ENCODE peak calls at places on chromosomes 1 and 21, in four cellular contexts. One of them, this sample, is unnamed.

GRCh38 chr1:208157769-208158168 is 86.4 kb downstream of the PLXNA2 start:
- DNase-seq in neural crest cell: no peak
- DNase-seq in AG09309: no peak
- DNase-seq in WTC11: no peak
- DNase-seq in this sample: no peak

GRCh38 chr1:53511933-53512806 is 53.0 kb downstream of the DMRTB1 start:
- DNase-seq in neural crest cell: no peak
- DNase-seq in AG09309: peak; percentile 97
- DNase-seq in WTC11: no peak
- DNase-seq in this sample: peak; percentile 59

GRCh38 chr1:153533689-153534201 is 2.0 kb downstream of the S100A6 start:
- DNase-seq in neural crest cell: no peak
- DNase-seq in AG09309: peak; percentile 77
- DNase-seq in WTC11: no peak
- DNase-seq in this sample: peak; percentile 98

GRCh38 chr1:161068306-161069200 is 1.1 kb downstream of the ARHGAP30 start:
- DNase-seq in neural crest cell: no peak
- DNase-seq in AG09309: no peak
- DNase-seq in WTC11: no peak
- DNase-seq in this sample: no peak

GRCh38 chr1:25863486-25864262 is 4.4 kb upstream of the AUNIP start:
- DNase-seq in neural crest cell: no peak
- DNase-seq in AG09309: no peak
- DNase-seq in WTC11: no peak
- DNase-seq in this sample: no peak

GRCh38 chr1:3651939-3652537 is at the start of gene TP73:
- DNase-seq in neural crest cell: peak; percentile 28
- DNase-seq in AG09309: no peak
- DNase-seq in WTC11: peak; percentile 29
- DNase-seq in this sample: no peak

GRCh38 chr1:101257500-101258325 is 20.9 kb downstream of the S1PR1 start:
- DNase-seq in neural crest cell: no peak
- DNase-seq in AG09309: no peak
- DNase-seq in WTC11: no peak
- DNase-seq in this sample: peak; percentile 59

GRCh38 chr1:209150114-209150513 is 433.4 kb upstream of the CAMK1G start:
- DNase-seq in neural crest cell: peak; percentile 44
- DNase-seq in AG09309: peak; percentile 1
- DNase-seq in WTC11: peak; percentile 39
- DNase-seq in this sample: peak; percentile 90

GRCh38 chr1:235946570-235946981 is 79.9 kb upstream of the LYST start:
- DNase-seq in neural crest cell: no peak
- DNase-seq in AG09309: peak; percentile 40
- DNase-seq in WTC11: no peak
- DNase-seq in this sample: peak; percentile 77

GRCh38 chr1:29249170-29249691 is 12.9 kb downstream of the PTPRU start:
- DNase-seq in neural crest cell: no peak
- DNase-seq in AG09309: no peak
- DNase-seq in WTC11: peak; percentile 89
- DNase-seq in this sample: no peak

GRCh38 chr1:115492880-115493279 is 148.9 kb upstream of the VANGL1 start:
- DNase-seq in neural crest cell: no peak
- DNase-seq in AG09309: no peak
- DNase-seq in WTC11: no peak
- DNase-seq in this sample: peak; percentile 30

GRCh38 chr1:53949023-53949611 is 3.0 kb downstream of the LRRC42 start:
- DNase-seq in neural crest cell: peak; percentile 36
- DNase-seq in AG09309: no peak
- DNase-seq in WTC11: peak; percentile 44
- DNase-seq in this sample: peak; percentile 58

DNA sequence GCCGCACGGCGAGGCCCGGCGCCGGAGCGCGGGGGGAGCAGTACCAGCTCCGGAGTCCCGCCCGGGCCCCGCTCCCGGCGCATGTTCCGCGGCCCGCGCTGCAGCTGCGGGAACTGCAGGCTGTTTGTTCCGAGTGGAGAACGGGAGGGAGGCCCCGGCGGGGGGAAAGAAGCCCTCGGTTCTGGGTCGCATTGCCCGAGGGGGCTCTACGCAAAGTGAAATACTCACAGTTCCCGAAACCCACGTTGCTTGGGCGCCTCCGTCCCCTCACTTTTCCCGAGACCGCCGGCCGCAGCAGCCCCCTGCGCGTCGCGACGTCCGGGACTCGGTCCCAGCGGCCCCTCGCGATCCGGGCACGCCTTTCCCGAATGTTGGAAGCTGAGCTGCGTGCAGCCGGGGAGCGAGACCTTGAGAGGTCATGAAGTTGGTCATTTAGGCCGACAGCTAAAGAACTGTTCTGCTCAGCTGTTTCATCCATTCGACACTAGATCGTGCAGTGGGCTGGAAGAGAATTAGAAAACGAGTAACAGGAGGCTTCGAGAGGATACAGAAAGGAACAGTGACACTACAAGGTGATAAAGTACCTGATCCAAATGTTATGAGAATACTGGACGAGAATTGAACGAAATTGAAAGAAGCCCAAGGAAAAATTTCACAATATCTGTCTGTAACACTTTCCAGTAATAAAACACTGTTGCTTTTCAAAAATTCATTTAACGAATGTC is 596 bp upstream of the LIN9 start:
- DNase-seq in neural crest cell: peak; percentile 57
- DNase-seq in AG09309: no peak
- DNase-seq in WTC11: peak; percentile 66
- DNase-seq in this sample: peak; percentile 67
- TF ChIP-seq CTCF in neural crest cell: peak; percentile 45
- TF ChIP-seq CTCF in AG09309: no peak
- TF ChIP-seq CTCF in WTC11: no peak
- TF ChIP-seq CTCF in this sample: no peak

GRCh38 chr1:32362474-32363313 is at the start of the genes FAM229A and TSSK3:
- DNase-seq in neural crest cell: no peak
- DNase-seq in AG09309: no peak
- DNase-seq in WTC11: no peak
- DNase-seq in this sample: no peak
- TF ChIP-seq CTCF in neural crest cell: no peak
- TF ChIP-seq CTCF in AG09309: no peak
- TF ChIP-seq CTCF in WTC11: no peak
- TF ChIP-seq CTCF in this sample: no peak

GRCh38 chr21:40847956-40848355 is 998 bp upstream of the DSCAM start:
- DNase-seq in neural crest cell: no peak
- DNase-seq in AG09309: no peak
- DNase-seq in WTC11: no peak
- DNase-seq in this sample: no peak
- TF ChIP-seq CTCF in neural crest cell: no peak
- TF ChIP-seq CTCF in AG09309: no peak
- TF ChIP-seq CTCF in WTC11: no peak
- TF ChIP-seq CTCF in this sample: no peak

GRCh38 chr1:36178479-36179219 is 22.7 kb downstream of the MAP7D1 start:
- DNase-seq in neural crest cell: no peak
- DNase-seq in AG09309: no peak
- DNase-seq in WTC11: peak; percentile 93
- DNase-seq in this sample: no peak

GRCh38 chr1:36175137-36176095 is 19.5 kb downstream of the MAP7D1 start:
- DNase-seq in neural crest cell: no peak
- DNase-seq in AG09309: no peak
- DNase-seq in WTC11: no peak
- DNase-seq in this sample: no peak

GRCh38 chr1:36174716-36175115 is 18.8 kb downstream of the MAP7D1 start:
- DNase-seq in neural crest cell: no peak
- DNase-seq in AG09309: no peak
- DNase-seq in WTC11: no peak
- DNase-seq in this sample: no peak

GRCh38 chr1:36177589-36178463 is 21.9 kb downstream of the MAP7D1 start:
- DNase-seq in neural crest cell: no peak
- DNase-seq in AG09309: no peak
- DNase-seq in WTC11: peak; percentile 49
- DNase-seq in this sample: no peak

GRCh38 chr1:36176151-36176949 is 20.4 kb downstream of the MAP7D1 start:
- DNase-seq in neural crest cell: no peak
- DNase-seq in AG09309: no peak
- DNase-seq in WTC11: peak; percentile 79
- DNase-seq in this sample: no peak
- TF ChIP-seq CTCF in neural crest cell: no peak
- TF ChIP-seq CTCF in AG09309: no peak
- TF ChIP-seq CTCF in WTC11: peak; percentile 60
- TF ChIP-seq CTCF in this sample: no peak

DNA sequence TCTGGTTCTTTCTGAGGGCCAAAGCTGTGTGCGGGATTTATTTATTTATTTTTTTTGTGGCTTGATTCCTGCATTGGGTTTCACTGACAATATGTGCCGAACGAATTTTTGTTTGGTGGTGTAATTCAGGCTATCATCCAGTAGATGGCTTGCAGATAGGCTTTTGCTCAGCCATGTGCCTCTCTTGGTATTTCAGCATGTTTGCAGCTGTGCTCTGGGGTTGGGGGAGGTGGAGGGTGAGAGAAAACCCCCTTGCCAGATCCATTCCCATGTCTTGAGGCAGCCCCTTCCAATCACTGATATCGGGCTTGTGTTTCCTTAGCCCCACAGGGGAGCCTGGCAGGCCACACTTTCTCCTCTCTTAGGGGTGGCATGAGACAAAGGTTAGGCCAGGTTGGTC is 302.4 kb downstream of the PTGER3 start:
- DNase-seq in neural crest cell: no peak
- DNase-seq in AG09309: no peak
- DNase-seq in WTC11: peak; percentile 27
- DNase-seq in this sample: peak; percentile 20
- TF ChIP-seq CTCF in neural crest cell: peak; percentile 55
- TF ChIP-seq CTCF in AG09309: peak; percentile 64
- TF ChIP-seq CTCF in WTC11: peak; percentile 39
- TF ChIP-seq CTCF in this sample: peak; percentile 13

DNA sequence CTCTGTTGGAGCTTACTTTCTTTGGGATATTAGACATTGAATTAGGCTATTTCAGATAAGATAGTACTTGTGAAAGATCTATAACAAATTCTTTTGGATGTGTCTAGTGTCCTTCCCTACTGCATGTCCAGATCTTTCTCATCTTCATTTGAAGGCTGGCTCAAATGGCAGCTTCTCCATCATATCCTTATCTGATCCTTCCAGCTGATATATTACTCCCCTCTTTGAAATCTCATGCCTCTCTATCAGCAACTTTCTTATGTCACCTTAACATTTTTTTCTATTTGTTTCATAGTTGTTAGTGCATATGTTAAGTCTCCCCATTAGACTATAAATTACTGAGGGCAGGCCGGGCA is 17.5 kb downstream of the CAP1 start:
- DNase-seq in neural crest cell: no peak
- DNase-seq in AG09309: no peak
- DNase-seq in WTC11: no peak
- DNase-seq in this sample: no peak
- TF ChIP-seq CTCF in neural crest cell: no peak
- TF ChIP-seq CTCF in AG09309: no peak
- TF ChIP-seq CTCF in WTC11: no peak
- TF ChIP-seq CTCF in this sample: no peak